ENCODE peak calls at places on chromosomes 2 and 18, in nine cellular contexts. N, D, L, H, K, U, J, Q and E are unnamed samples.

GRCh38 chr2:69003731-69004130 is 9.2 kb upstream of the ANTXR1 start:
- DNase-seq in N (no peak), Q (no peak), H (no peak), D (no peak), L (no peak), U (no peak), K (no peak), J (no peak), E (no peak)

GRCh38 chr2:170425291-170425751 is 247.4 kb downstream of the MYO3B start:
- DNase-seq in J (no peak), U (peak; percentile 53), Q (no peak), L (peak; percentile 73), D (peak; percentile 77), N (no peak), K (no peak), H (peak; percentile 36), E (no peak)

GRCh38 chr2:120964819-120965218 is 229.2 kb downstream of the GLI2 start:
- DNase-seq in N (no peak), U (no peak), L (no peak), D (no peak), Q (no peak), J (no peak), K (no peak), H (peak; percentile 78), E (no peak)

GRCh38 chr2:189157431-189157830 is 22.1 kb downstream of the COL5A2 start:
- DNase-seq in J (no peak), Q (no peak), U (no peak), L (no peak), K (no peak), H (peak; percentile 37), D (no peak), N (no peak), E (no peak)

GRCh38 chr2:239729681-239730566 is 295.2 kb downstream of the NDUFA10 start:
- DNase-seq in U (no peak), J (no peak), H (no peak), K (no peak), N (no peak), Q (no peak), L (no peak), D (no peak), E (no peak)

GRCh38 chr2:238498691-238499295 is 72.1 kb downstream of the ASB1 start:
- DNase-seq in Q (no peak), N (no peak), D (no peak), K (no peak), J (no peak), H (no peak), U (no peak), L (no peak), E (no peak)

GRCh38 chr18:40852406-40852805 is 1102.6 kb upstream of the PIK3C3 start:
- DNase-seq in D (no peak), N (no peak), U (no peak), J (no peak), Q (no peak), L (peak; percentile 76), H (no peak), K (no peak), E (no peak)

GRCh38 chr18:50280707-50281294 is 522 bp downstream of the MBD1 start:
- DNase-seq in K (no peak), J (no peak), N (no peak), D (no peak), L (no peak), H (no peak), Q (no peak), U (no peak), E (no peak)

GRCh38 chr18:67239826-67240225 is 276.7 kb downstream of the DSEL start:
- DNase-seq in U (no peak), Q (no peak), N (no peak), L (no peak), D (no peak), J (no peak), H (no peak), K (no peak), E (no peak)

DNA sequence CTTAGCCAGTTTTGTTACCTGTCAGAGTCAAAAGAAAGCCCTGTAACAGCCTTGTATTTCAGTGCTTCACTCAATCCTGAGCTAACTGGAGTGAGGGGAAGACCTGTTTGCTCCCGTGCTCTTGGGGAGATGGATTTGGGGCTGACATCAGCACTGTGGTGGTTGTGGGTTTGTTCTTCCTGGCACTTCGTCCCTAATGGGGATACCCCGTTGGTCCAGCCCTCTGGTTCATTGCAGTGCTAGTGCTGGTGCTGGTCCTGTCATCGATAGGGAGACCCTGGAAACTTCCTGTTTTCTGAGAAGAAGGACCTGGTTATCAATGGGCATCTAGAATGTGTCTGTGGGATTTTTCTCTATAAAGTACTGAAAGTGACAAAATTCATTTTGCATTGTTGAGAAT is 205.4 kb downstream of the ZNF407 start:
- DNase-seq in N (no peak), L (no peak), D (no peak), H (no peak), K (no peak), U (no peak), Q (no peak), J (no peak), E (no peak)
- H3K27ac ChIP-seq in N (no peak overlapping the region), L (no peak overlapping the region), D (no peak overlapping the region), H (no peak overlapping the region), K (no peak overlapping the region), U (no peak overlapping the region), Q (no peak overlapping the region), J (no peak overlapping the region), E (no peak overlapping the region)

GRCh38 chr2:2389215-2389614 is 58.1 kb upstream of the MYT1L start:
- DNase-seq in H (no peak), J (no peak), K (no peak), N (no peak), U (no peak), Q (no peak), L (no peak), D (no peak), E (no peak)
- H3K9me3 ChIP-seq in H (peaks cover 19% of the 10 kb centered on the region), J (no peaks in the 10 kb centered on the region), K (no peaks in the 10 kb centered on the region), N (no peaks in the 10 kb centered on the region), U (no peaks in the 10 kb centered on the region), Q (no peaks in the 10 kb centered on the region), L (peaks cover 16% of the 10 kb centered on the region), D (no peaks in the 10 kb centered on the region), E (no peaks in the 10 kb centered on the region)

GRCh38 chr2:231604685-231605606 is 12.3 kb downstream of the TEX44 start:
- DNase-seq in H (peak; percentile 95), J (peak; percentile 99), N (peak; percentile 100), Q (peak; percentile 99), L (peak; percentile 94), D (peak; percentile 98), U (peak; percentile 99), K (peak; percentile 99), E (peak; percentile 100)
- TF ChIP-seq CTCF in H (no peak), J (peak; percentile 33), N (no peak), Q (no peak), L (no peak), D (no peak), U (peak; percentile 9), K (no peak), E (no peak)

DNA sequence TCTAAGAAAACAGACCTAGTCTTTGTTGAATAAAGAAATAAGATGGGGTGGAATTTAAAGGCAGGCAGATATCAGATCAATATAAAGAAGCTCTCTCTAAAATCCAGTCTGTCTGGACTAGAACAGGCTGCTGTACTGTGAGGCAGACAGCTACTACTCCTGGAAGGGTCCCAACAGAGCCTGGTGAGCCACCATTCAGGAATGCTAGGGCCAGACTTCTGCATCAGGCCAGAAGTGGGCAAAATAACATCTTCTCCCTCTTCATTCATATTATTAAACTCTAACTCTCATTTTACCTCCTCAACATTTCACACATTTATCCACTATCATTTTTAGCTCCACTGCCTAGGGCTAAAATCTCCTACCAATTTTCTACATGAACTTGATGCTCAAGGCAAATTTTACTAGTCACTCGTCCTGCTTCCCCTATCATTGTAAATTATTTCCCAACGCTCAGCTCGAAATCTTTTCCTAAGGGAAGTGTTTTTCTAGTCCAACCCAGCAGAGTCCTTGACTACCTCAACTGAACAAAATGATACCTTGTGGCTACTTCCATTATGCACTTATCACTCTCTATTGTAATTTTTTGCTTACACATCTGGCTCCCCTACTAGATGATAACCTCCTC is 45.2 kb upstream of the GLS start:
- DNase-seq in N (peak; percentile 55), L (peak; percentile 79), U (peak; percentile 55), K (peak; percentile 38), H (peak; percentile 89), J (peak; percentile 36), Q (no peak), D (peak; percentile 86), E (peak; percentile 62)
- H3K27ac ChIP-seq in N (no peak overlapping the region), L (peak overlapping the region; percentile 74), U (peak overlapping the region; percentile 33), K (no peak overlapping the region), H (no peak overlapping the region), J (peak overlapping the region; percentile 41), Q (no peak overlapping the region), D (no peak overlapping the region), E (no peak overlapping the region)

GRCh38 chr2:89833116-89833779 is 1141.8 kb downstream of the RPIA start:
- DNase-seq in U (peak; percentile 25), L (peak; percentile 39), N (no peak), H (peak; percentile 46), Q (no peak), D (no peak), K (no peak), J (no peak), E (no peak)

GRCh38 chr2:89837962-89838625 is 1146.6 kb downstream of the RPIA start:
- DNase-seq in K (no peak), N (no peak), L (peak; percentile 29), U (no peak), H (no peak), Q (no peak), J (no peak), D (no peak), E (no peak)

GRCh38 chr2:89831686-89832498 is 1140.4 kb downstream of the RPIA start:
- DNase-seq in Q (no peak), N (no peak), D (no peak), J (no peak), K (no peak), L (no peak), H (peak; percentile 40), U (no peak), E (no peak)

GRCh38 chr2:89833780-89834117 is 1142.3 kb downstream of the RPIA start:
- DNase-seq in D (peak; percentile 43), J (no peak), Q (no peak), N (no peak), K (no peak), U (peak; percentile 21), H (peak; percentile 65), L (peak; percentile 68), E (no peak)

GRCh38 chr2:89834306-89834705 is 1142.8 kb downstream of the RPIA start:
- DNase-seq in N (no peak), Q (no peak), K (no peak), L (no peak), J (no peak), D (no peak), U (no peak), H (no peak), E (no peak)
- H3K9me3 ChIP-seq in N (peaks cover 34% of the 10 kb centered on the region), Q (peaks cover 41% of the 10 kb centered on the region), K (no peaks in the 10 kb centered on the region), L (no peaks in the 10 kb centered on the region), J (no peaks in the 10 kb centered on the region), D (peaks cover 18% of the 10 kb centered on the region), U (peaks cover 54% of the 10 kb centered on the region), H (peaks cover 46% of the 10 kb centered on the region), E (no peaks in the 10 kb centered on the region)